ENCODE peak calls at places on chromosomes 12 and 14, in eight cellular contexts. One of them, this sample, is unnamed.

GRCh38 chr14:39988939-39989338 is 556.7 kb upstream of the FBXO33 start:
- DNase-seq in kidney epithelial cell: peak; percentile 29
- DNase-seq in HepG2: peak; percentile 64
- DNase-seq in NT2/D1: peak; percentile 47
- DNase-seq in HCT116: peak; percentile 43
- DNase-seq in astrocyte: peak; percentile 31
- DNase-seq in H7: no peak
- DNase-seq in WERI-Rb-1: no peak
- DNase-seq in this sample: peak; percentile 45

GRCh38 chr14:32372154-32372553 is 43.1 kb downstream of the AKAP6 start:
- DNase-seq in WERI-Rb-1: no peak
- DNase-seq in HepG2: no peak
- DNase-seq in kidney epithelial cell: peak; percentile 56
- DNase-seq in NT2/D1: no peak
- DNase-seq in astrocyte: peak; percentile 95
- DNase-seq in HCT116: no peak
- DNase-seq in H7: no peak
- DNase-seq in this sample: no peak

GRCh38 chr12:113633678-113634332 is 162.1 kb upstream of the LHX5 start:
- DNase-seq in WERI-Rb-1: no peak
- DNase-seq in kidney epithelial cell: no peak
- DNase-seq in NT2/D1: no peak
- DNase-seq in H7: no peak
- DNase-seq in HepG2: no peak
- DNase-seq in HCT116: no peak
- DNase-seq in astrocyte: no peak
- DNase-seq in this sample: no peak

GRCh38 chr14:73289729-73290128 is 52.4 kb downstream of the PAPLN start:
- DNase-seq in WERI-Rb-1: no peak
- DNase-seq in NT2/D1: peak; percentile 46
- DNase-seq in H7: no peak
- DNase-seq in astrocyte: no peak
- DNase-seq in HCT116: no peak
- DNase-seq in kidney epithelial cell: no peak
- DNase-seq in HepG2: no peak
- DNase-seq in this sample: no peak

GRCh38 chr12:3164454-3165310 is 87.5 kb downstream of the TSPAN9 start:
- DNase-seq in HCT116: no peak
- DNase-seq in astrocyte: no peak
- DNase-seq in NT2/D1: peak; percentile 84
- DNase-seq in HepG2: peak; percentile 94
- DNase-seq in WERI-Rb-1: peak; percentile 77
- DNase-seq in kidney epithelial cell: no peak
- DNase-seq in H7: peak; percentile 66
- DNase-seq in this sample: peak; percentile 58

GRCh38 chr14:56730468-56731145 is 79.7 kb downstream of the OTX2 start:
- DNase-seq in WERI-Rb-1: peak; percentile 95
- DNase-seq in NT2/D1: no peak
- DNase-seq in astrocyte: no peak
- DNase-seq in H7: peak; percentile 46
- DNase-seq in kidney epithelial cell: no peak
- DNase-seq in HepG2: no peak
- DNase-seq in HCT116: no peak
- DNase-seq in this sample: no peak

GRCh38 chr12:53324113-53324778 is 2.8 kb upstream of the AAAS start:
- DNase-seq in WERI-Rb-1: peak; percentile 66
- DNase-seq in H7: peak; percentile 69
- DNase-seq in kidney epithelial cell: no peak
- DNase-seq in NT2/D1: no peak
- DNase-seq in HepG2: no peak
- DNase-seq in astrocyte: no peak
- DNase-seq in HCT116: no peak
- DNase-seq in this sample: peak; percentile 49

GRCh38 chr12:64923536-64923935 is 99.1 kb downstream of the TBC1D30 start:
- DNase-seq in HepG2: no peak
- DNase-seq in WERI-Rb-1: no peak
- DNase-seq in kidney epithelial cell: no peak
- DNase-seq in astrocyte: no peak
- DNase-seq in NT2/D1: no peak
- DNase-seq in H7: no peak
- DNase-seq in HCT116: no peak
- DNase-seq in this sample: no peak

GRCh38 chr14:63745858-63746425 is 18.1 kb upstream of the SGPP1 start:
- DNase-seq in NT2/D1: no peak
- DNase-seq in kidney epithelial cell: no peak
- DNase-seq in H7: no peak
- DNase-seq in HCT116: no peak
- DNase-seq in astrocyte: no peak
- DNase-seq in WERI-Rb-1: no peak
- DNase-seq in HepG2: no peak
- DNase-seq in this sample: no peak

GRCh38 chr12:79782197-79782890 is 91.6 kb upstream of the PAWR start:
- DNase-seq in NT2/D1: no peak
- DNase-seq in kidney epithelial cell: no peak
- DNase-seq in WERI-Rb-1: no peak
- DNase-seq in HCT116: no peak
- DNase-seq in H7: no peak
- DNase-seq in HepG2: no peak
- DNase-seq in astrocyte: peak; percentile 84
- DNase-seq in this sample: no peak

GRCh38 chr14:106841701-106842100 is 1315.3 kb downstream of the TMEM121 start:
- DNase-seq in HCT116: no peak
- DNase-seq in astrocyte: no peak
- DNase-seq in NT2/D1: no peak
- DNase-seq in H7: no peak
- DNase-seq in kidney epithelial cell: peak; percentile 19
- DNase-seq in WERI-Rb-1: no peak
- DNase-seq in HepG2: no peak
- DNase-seq in this sample: no peak

GRCh38 chr12:111557271-111558106 is 41.6 kb downstream of the ATXN2 start:
- DNase-seq in kidney epithelial cell: no peak
- DNase-seq in HCT116: no peak
- DNase-seq in HepG2: no peak
- DNase-seq in NT2/D1: no peak
- DNase-seq in WERI-Rb-1: no peak
- DNase-seq in astrocyte: peak; percentile 69
- DNase-seq in H7: no peak
- DNase-seq in this sample: no peak

GRCh38 chr14:51868405-51868804 is 8.0 kb downstream of the GNG2 start:
- DNase-seq in H7: no peak
- DNase-seq in HepG2: no peak
- DNase-seq in NT2/D1: no peak
- DNase-seq in WERI-Rb-1: no peak
- DNase-seq in astrocyte: no peak
- DNase-seq in kidney epithelial cell: no peak
- DNase-seq in HCT116: no peak
- DNase-seq in this sample: no peak

GRCh38 chr14:41663478-41663845 is 56.8 kb downstream of the LRFN5 start:
- DNase-seq in kidney epithelial cell: peak; percentile 34
- DNase-seq in astrocyte: peak; percentile 70
- DNase-seq in HCT116: no peak
- DNase-seq in HepG2: no peak
- DNase-seq in WERI-Rb-1: no peak
- DNase-seq in NT2/D1: no peak
- DNase-seq in H7: no peak
- DNase-seq in this sample: no peak

GRCh38 chr12:24780969-24781368 is 167.9 kb downstream of the BCAT1 start:
- DNase-seq in HepG2: no peak
- DNase-seq in NT2/D1: peak; percentile 30
- DNase-seq in H7: no peak
- DNase-seq in HCT116: no peak
- DNase-seq in WERI-Rb-1: no peak
- DNase-seq in kidney epithelial cell: no peak
- DNase-seq in astrocyte: no peak
- DNase-seq in this sample: no peak

GRCh38 chr12:116529048-116529447 is 30.1 kb upstream of the MAP1LC3B2 start:
- DNase-seq in HepG2: peak; percentile 84
- DNase-seq in H7: no peak
- DNase-seq in kidney epithelial cell: no peak
- DNase-seq in astrocyte: peak; percentile 91
- DNase-seq in WERI-Rb-1: no peak
- DNase-seq in NT2/D1: no peak
- DNase-seq in HCT116: no peak
- DNase-seq in this sample: no peak

GRCh38 chr12:67981236-67982164 is 7.7 kb upstream of the IFNG-AS1 start:
- DNase-seq in WERI-Rb-1: no peak
- DNase-seq in HepG2: no peak
- DNase-seq in NT2/D1: no peak
- DNase-seq in astrocyte: peak; percentile 95
- DNase-seq in H7: no peak
- DNase-seq in kidney epithelial cell: peak; percentile 66
- DNase-seq in HCT116: peak; percentile 81
- DNase-seq in this sample: no peak

GRCh38 chr12:23380419-23381100 is 568.9 kb downstream of the SOX5 start:
- DNase-seq in H7: no peak
- DNase-seq in WERI-Rb-1: no peak
- DNase-seq in astrocyte: no peak
- DNase-seq in HepG2: no peak
- DNase-seq in kidney epithelial cell: no peak
- DNase-seq in HCT116: no peak
- DNase-seq in NT2/D1: no peak
- DNase-seq in this sample: no peak

GRCh38 chr14:64113279-64113678 is 180.9 kb downstream of the ESR2 start:
- DNase-seq in astrocyte: no peak
- DNase-seq in HepG2: no peak
- DNase-seq in H7: no peak
- DNase-seq in kidney epithelial cell: no peak
- DNase-seq in HCT116: no peak
- DNase-seq in NT2/D1: no peak
- DNase-seq in WERI-Rb-1: no peak
- DNase-seq in this sample: peak; percentile 97

GRCh38 chr12:112102127-112102526 is 6.5 kb downstream of the NAA25 start:
- DNase-seq in HCT116: no peak
- DNase-seq in H7: no peak
- DNase-seq in kidney epithelial cell: no peak
- DNase-seq in WERI-Rb-1: no peak
- DNase-seq in HepG2: no peak
- DNase-seq in astrocyte: no peak
- DNase-seq in NT2/D1: no peak
- DNase-seq in this sample: no peak

GRCh38 chr14:66600416-66600815 is 92.5 kb downstream of the GPHN start:
- DNase-seq in WERI-Rb-1: no peak
- DNase-seq in kidney epithelial cell: no peak
- DNase-seq in NT2/D1: no peak
- DNase-seq in HepG2: no peak
- DNase-seq in HCT116: no peak
- DNase-seq in astrocyte: peak; percentile 70
- DNase-seq in H7: no peak
- DNase-seq in this sample: no peak

GRCh38 chr12:92299744-92300143 is 154.1 kb upstream of the BTG1 start:
- DNase-seq in WERI-Rb-1: no peak
- DNase-seq in HCT116: no peak
- DNase-seq in HepG2: no peak
- DNase-seq in astrocyte: no peak
- DNase-seq in kidney epithelial cell: no peak
- DNase-seq in NT2/D1: no peak
- DNase-seq in H7: no peak
- DNase-seq in this sample: no peak

GRCh38 chr12:80777587-80777986 is 60.9 kb downstream of the MYF5 start:
- DNase-seq in HepG2: peak; percentile 6
- DNase-seq in H7: no peak
- DNase-seq in kidney epithelial cell: no peak
- DNase-seq in HCT116: no peak
- DNase-seq in WERI-Rb-1: no peak
- DNase-seq in NT2/D1: no peak
- DNase-seq in astrocyte: peak; percentile 25
- DNase-seq in this sample: no peak

GRCh38 chr12:8081228-8081920 is 700 bp upstream of the NECAP1 start:
- DNase-seq in WERI-Rb-1: no peak
- DNase-seq in HepG2: no peak
- DNase-seq in H7: no peak
- DNase-seq in kidney epithelial cell: no peak
- DNase-seq in HCT116: no peak
- DNase-seq in NT2/D1: no peak
- DNase-seq in astrocyte: no peak
- DNase-seq in this sample: peak; percentile 54

GRCh38 chr12:26691234-26691970 is 141.6 kb downstream of the ITPR2 start:
- DNase-seq in kidney epithelial cell: peak; percentile 97
- DNase-seq in HepG2: peak; percentile 24
- DNase-seq in astrocyte: peak; percentile 98
- DNase-seq in H7: no peak
- DNase-seq in HCT116: peak; percentile 81
- DNase-seq in WERI-Rb-1: no peak
- DNase-seq in NT2/D1: peak; percentile 92
- DNase-seq in this sample: no peak
- H3K4me3 ChIP-seq in kidney epithelial cell: no peak overlapping the region
- H3K4me3 ChIP-seq in HepG2: no peak overlapping the region
- H3K4me3 ChIP-seq in astrocyte: peak overlapping the region; percentile 26
- H3K4me3 ChIP-seq in H7: no peak overlapping the region
- H3K4me3 ChIP-seq in HCT116: peak overlapping the region; percentile 43
- H3K4me3 ChIP-seq in WERI-Rb-1: no peak overlapping the region
- H3K4me3 ChIP-seq in NT2/D1: no peak overlapping the region
- H3K4me3 ChIP-seq in this sample: no peak overlapping the region

GRCh38 chr12:103839893-103840292 is 1.1 kb downstream of the NT5DC3 start:
- DNase-seq in HCT116: no peak
- DNase-seq in WERI-Rb-1: no peak
- DNase-seq in kidney epithelial cell: no peak
- DNase-seq in HepG2: no peak
- DNase-seq in astrocyte: no peak
- DNase-seq in NT2/D1: no peak
- DNase-seq in H7: peak; percentile 6
- DNase-seq in this sample: no peak
- H3K4me3 ChIP-seq in HCT116: peak overlapping the region; percentile 92
- H3K4me3 ChIP-seq in WERI-Rb-1: peak overlapping the region; percentile 93
- H3K4me3 ChIP-seq in kidney epithelial cell: peak overlapping the region; percentile 61
- H3K4me3 ChIP-seq in HepG2: peak overlapping the region; percentile 75
- H3K4me3 ChIP-seq in astrocyte: peak overlapping the region; percentile 68
- H3K4me3 ChIP-seq in NT2/D1: peak overlapping the region; percentile 89
- H3K4me3 ChIP-seq in H7: peak overlapping the region; percentile 60
- H3K4me3 ChIP-seq in this sample: no peak overlapping the region

DNA sequence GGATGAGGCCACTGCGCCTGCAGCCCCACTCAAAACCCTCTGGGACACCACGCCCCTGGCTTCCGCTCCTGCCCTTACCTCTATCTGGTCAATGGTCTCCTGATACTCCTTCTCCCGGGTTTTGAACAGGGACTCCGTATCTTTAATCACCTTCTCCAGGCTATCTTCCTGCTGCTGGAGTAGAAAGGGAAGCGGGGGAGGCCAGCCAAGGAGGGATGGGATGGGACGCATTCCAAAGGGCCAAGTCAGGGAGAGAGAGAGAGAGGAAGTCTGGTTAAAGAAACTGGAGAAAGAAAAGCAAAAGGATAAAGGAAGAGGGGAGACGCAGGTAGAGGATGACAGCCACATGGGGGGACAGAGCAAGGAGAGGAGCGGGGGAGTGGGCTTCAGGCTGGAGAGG is 7.9 kb downstream of the IFFO1 start:
- DNase-seq in HepG2: no peak
- DNase-seq in astrocyte: peak; percentile 88
- DNase-seq in NT2/D1: peak; percentile 88
- DNase-seq in H7: no peak
- DNase-seq in kidney epithelial cell: no peak
- DNase-seq in WERI-Rb-1: no peak
- DNase-seq in HCT116: no peak
- DNase-seq in this sample: no peak
- H3K4me3 ChIP-seq in HepG2: no peak overlapping the region
- H3K4me3 ChIP-seq in astrocyte: peak overlapping the region; percentile 54
- H3K4me3 ChIP-seq in NT2/D1: no peak overlapping the region
- H3K4me3 ChIP-seq in H7: no peak overlapping the region
- H3K4me3 ChIP-seq in kidney epithelial cell: no peak overlapping the region
- H3K4me3 ChIP-seq in WERI-Rb-1: no peak overlapping the region
- H3K4me3 ChIP-seq in HCT116: peak overlapping the region; percentile 23
- H3K4me3 ChIP-seq in this sample: no peak overlapping the region

GRCh38 chr14:74488788-74489397 is 4.2 kb downstream of the NPC2 start:
- DNase-seq in HepG2: no peak
- DNase-seq in WERI-Rb-1: no peak
- DNase-seq in kidney epithelial cell: peak; percentile 51
- DNase-seq in NT2/D1: no peak
- DNase-seq in astrocyte: peak; percentile 82
- DNase-seq in H7: no peak
- DNase-seq in HCT116: peak; percentile 60
- DNase-seq in this sample: peak; percentile 24
- H3K4me3 ChIP-seq in HepG2: no peak overlapping the region
- H3K4me3 ChIP-seq in WERI-Rb-1: no peak overlapping the region
- H3K4me3 ChIP-seq in kidney epithelial cell: no peak overlapping the region
- H3K4me3 ChIP-seq in NT2/D1: no peak overlapping the region
- H3K4me3 ChIP-seq in astrocyte: no peak overlapping the region
- H3K4me3 ChIP-seq in H7: no peak overlapping the region
- H3K4me3 ChIP-seq in HCT116: peak overlapping the region; percentile 30
- H3K4me3 ChIP-seq in this sample: no peak overlapping the region

This sample was measured in small intestine.